ENCODE peak calls at places on chromosomes 7 and 10, in four cellular contexts. I is activated naive CD8-positive, alpha-beta T cell treated with anti-CD3 and anti-CD28 coated beads, Interleukin-2, amount 50 U/mL, for 16 hours; O is stimulated activated CD4-positive, alpha-beta T cell treated with anti-CD3 and anti-CD28 coated beads, Interleukin-1b, Interleukin-23, amount 100 ng/mL, for 48 hours; A is mesenchymal stem cell. B is an unnamed sample.

GRCh38 chr7:27686315-27686714 is 23.6 kb upstream of the HIBADH start:
- DNase-seq in I (no peak), A (peak; percentile 33), O (no peak), B (no peak)

GRCh38 chr10:126429275-126429674 is 41.0 kb upstream of the ADAM12 start:
- DNase-seq in O (no peak), A (no peak), I (no peak), B (no peak)

GRCh38 chr10:36720931-36721330 is 404.5 kb upstream of the ANKRD30A start:
- DNase-seq in O (no peak), I (no peak), A (no peak), B (no peak)

GRCh38 chr10:90319188-90319914 is 538.5 kb downstream of the HTR7 start:
- DNase-seq in I (no peak), A (peak; percentile 87), O (peak; percentile 6), B (peak; percentile 92)

GRCh38 chr7:132390705-132391104 is 185.6 kb downstream of the PLXNA4 start:
- DNase-seq in I (no peak), A (peak; percentile 45), O (no peak), B (peak; percentile 16)

GRCh38 chr7:53229202-53229601 is 193.8 kb downstream of the POM121L12 start:
- DNase-seq in A (no peak), O (no peak), I (no peak), B (no peak)

GRCh38 chr10:29676732-29677131 is 42.0 kb upstream of the SVIL start:
- DNase-seq in I (no peak), O (no peak), A (no peak), B (no peak)

GRCh38 chr10:364267-364775 is 229.1 kb downstream of the ZMYND11 start:
- DNase-seq in O (no peak), I (no peak), A (no peak), B (no peak)

GRCh38 chr7:26117142-26117807 is 34.7 kb upstream of the NFE2L3 start:
- DNase-seq in A (no peak), I (no peak), O (no peak), B (no peak)